ENCODE peak calls at places on chromosome 21, in four cellular contexts. One of them, this sample, is unnamed. For H3K4me1, the result is how much of the 10 kb centered on the place peaks cover.

GRCh38 chr21:15631342-15631741 is 98.4 kb upstream of the USP25 start:
- DNase-seq in ascending aorta: no peak
- DNase-seq in body of pancreas: no peak
- DNase-seq in cardiac muscle cell: peak
- DNase-seq in this sample: no peak

GRCh38 chr21:44589094-44589493 is 3.2 kb downstream of the KRTAP10-6 start:
- DNase-seq in body of pancreas: no peak
- DNase-seq in cardiac muscle cell: no peak
- DNase-seq in ascending aorta: no peak
- DNase-seq in this sample: no peak

GRCh38 chr21:25092441-25093011 is 514.8 kb downstream of the MRPL39 start:
- DNase-seq in cardiac muscle cell: no peak
- DNase-seq in ascending aorta: no peak
- DNase-seq in body of pancreas: no peak
- DNase-seq in this sample: no peak

GRCh38 chr21:46023126-46023985 is 41.8 kb downstream of the COL6A1 start:
- DNase-seq in cardiac muscle cell: peak
- DNase-seq in body of pancreas: no peak
- DNase-seq in ascending aorta: no peak
- DNase-seq in this sample: no peak

GRCh38 chr21:44898851-44899767 is 21.6 kb downstream of the ITGB2 start:
- DNase-seq in body of pancreas: no peak
- DNase-seq in ascending aorta: no peak
- DNase-seq in cardiac muscle cell: no peak
- DNase-seq in this sample: no peak

GRCh38 chr21:29453511-29453910 is 154.8 kb downstream of the BACH1 start:
- DNase-seq in body of pancreas: no peak
- DNase-seq in cardiac muscle cell: no peak
- DNase-seq in ascending aorta: no peak
- DNase-seq in this sample: no peak

GRCh38 chr21:25639167-25639921 is at the start of gene JAM2:
- DNase-seq in body of pancreas: peak
- DNase-seq in cardiac muscle cell: peak
- DNase-seq in ascending aorta: no peak
- DNase-seq in this sample: peak

GRCh38 chr21:46109251-46110221 is 11.6 kb downstream of the COL6A2 start:
- DNase-seq in ascending aorta: peak
- DNase-seq in cardiac muscle cell: no peak
- DNase-seq in body of pancreas: no peak
- DNase-seq in this sample: no peak

GRCh38 chr21:29501451-29501850 is 202.7 kb downstream of the BACH1 start:
- DNase-seq in ascending aorta: no peak
- DNase-seq in cardiac muscle cell: no peak
- DNase-seq in body of pancreas: no peak
- DNase-seq in this sample: no peak

GRCh38 chr21:32844653-32845443 is 73.3 kb upstream of the PAXBP1 start:
- DNase-seq in cardiac muscle cell: peak
- DNase-seq in ascending aorta: no peak
- DNase-seq in body of pancreas: no peak
- DNase-seq in this sample: no peak

GRCh38 chr21:41217656-41218380 is 49.9 kb downstream of the BACE2 start:
- DNase-seq in ascending aorta: no peak
- DNase-seq in body of pancreas: no peak
- DNase-seq in cardiac muscle cell: peak
- DNase-seq in this sample: no peak

GRCh38 chr21:45253180-45253579 is 34.5 kb downstream of the POFUT2 start:
- DNase-seq in ascending aorta: no peak
- DNase-seq in cardiac muscle cell: peak
- DNase-seq in body of pancreas: no peak
- DNase-seq in this sample: no peak

GRCh38 chr21:44572959-44573583 is 458 bp upstream of the KRTAP10-4 start:
- DNase-seq in ascending aorta: no peak
- DNase-seq in cardiac muscle cell: no peak
- DNase-seq in body of pancreas: no peak
- DNase-seq in this sample: no peak

GRCh38 chr21:16420086-16420724 is 690.4 kb downstream of the USP25 start:
- DNase-seq in body of pancreas: peak
- DNase-seq in ascending aorta: no peak
- DNase-seq in cardiac muscle cell: peak
- DNase-seq in this sample: peak

GRCh38 chr21:29145354-29145782 is 14.9 kb downstream of the MAP3K7CL start:
- DNase-seq in cardiac muscle cell: peak
- DNase-seq in body of pancreas: no peak
- DNase-seq in ascending aorta: no peak
- DNase-seq in this sample: no peak

GRCh38 chr21:45935628-45936027 is 45.9 kb upstream of the COL6A1 start:
- DNase-seq in cardiac muscle cell: peak
- DNase-seq in body of pancreas: no peak
- DNase-seq in ascending aorta: no peak
- DNase-seq in this sample: no peak

GRCh38 chr21:35026153-35026499 is 23.0 kb downstream of the RUNX1 start:
- DNase-seq in ascending aorta: no peak
- DNase-seq in cardiac muscle cell: peak
- DNase-seq in body of pancreas: no peak
- DNase-seq in this sample: no peak
- H3K4me1 ChIP-seq in ascending aorta: under half
- H3K4me1 ChIP-seq in cardiac muscle cell: under half
- H3K4me1 ChIP-seq in body of pancreas: under half
- H3K4me1 ChIP-seq in this sample: under half

GRCh38 chr21:33951276-33952178 is 35.9 kb upstream of the ATP5PO start:
- DNase-seq in body of pancreas: no peak
- DNase-seq in ascending aorta: no peak
- DNase-seq in cardiac muscle cell: peak
- DNase-seq in this sample: no peak
- H3K4me1 ChIP-seq in body of pancreas: under half
- H3K4me1 ChIP-seq in ascending aorta: under half
- H3K4me1 ChIP-seq in cardiac muscle cell: under half
- H3K4me1 ChIP-seq in this sample: under half

GRCh38 chr21:38809170-38809878 is 3.6 kb downstream of the ETS2 start:
- DNase-seq in body of pancreas: no peak
- DNase-seq in cardiac muscle cell: no peak
- DNase-seq in ascending aorta: no peak
- DNase-seq in this sample: no peak
- H3K4me1 ChIP-seq in body of pancreas: under half
- H3K4me1 ChIP-seq in cardiac muscle cell: under half
- H3K4me1 ChIP-seq in ascending aorta: half or more
- H3K4me1 ChIP-seq in this sample: under half

GRCh38 chr21:36162631-36163030 is 6.0 kb downstream of the DOP1B start:
- DNase-seq in body of pancreas: no peak
- DNase-seq in cardiac muscle cell: no peak
- DNase-seq in ascending aorta: no peak
- DNase-seq in this sample: no peak
- H3K4me1 ChIP-seq in body of pancreas: under half
- H3K4me1 ChIP-seq in cardiac muscle cell: under half
- H3K4me1 ChIP-seq in ascending aorta: under half
- H3K4me1 ChIP-seq in this sample: under half

DNA sequence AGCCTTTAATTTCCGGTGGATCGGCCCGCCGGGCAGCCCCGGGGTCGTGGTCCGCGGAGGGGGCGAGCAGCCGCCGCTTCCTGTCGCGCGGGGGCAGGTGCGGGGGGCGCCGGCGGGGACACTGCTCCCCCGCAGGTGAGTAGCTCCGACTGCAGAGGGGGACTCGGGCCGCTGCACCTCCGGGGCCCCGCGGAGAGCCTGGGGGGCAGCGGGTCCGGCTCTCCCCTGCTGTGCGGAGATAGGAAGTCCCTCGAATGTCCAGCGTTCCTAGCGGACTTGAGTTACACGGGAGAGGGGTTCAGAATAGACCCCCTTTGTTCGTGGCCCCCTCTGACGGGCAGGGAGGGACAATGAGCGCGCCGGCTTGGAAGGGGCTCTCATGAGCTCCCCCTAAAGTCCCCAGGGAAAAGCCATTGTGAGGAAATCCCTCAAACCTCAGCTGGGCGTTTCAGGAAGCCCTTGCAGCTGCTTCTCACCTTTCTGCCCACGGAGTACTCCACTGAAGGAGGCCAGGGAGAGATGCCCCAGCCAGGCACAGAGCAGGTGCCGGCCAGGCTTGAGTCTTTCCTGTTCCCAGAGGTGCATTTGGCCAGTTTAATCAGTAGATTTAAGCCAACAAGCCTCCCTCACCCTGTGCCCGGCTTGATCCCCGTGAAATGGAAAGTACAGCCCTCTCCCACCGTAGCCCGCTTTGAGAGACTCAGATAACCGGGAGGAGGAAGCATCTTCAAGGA is 925 bp downstream of the PDE9A start:
- DNase-seq in body of pancreas: no peak
- DNase-seq in ascending aorta: no peak
- DNase-seq in cardiac muscle cell: no peak
- DNase-seq in this sample: no peak
- H3K4me1 ChIP-seq in body of pancreas: under half
- H3K4me1 ChIP-seq in ascending aorta: under half
- H3K4me1 ChIP-seq in cardiac muscle cell: under half
- H3K4me1 ChIP-seq in this sample: half or more

GRCh38 chr21:43352568-43353281 is 74.2 kb downstream of the SIK1 start:
- DNase-seq in body of pancreas: no peak
- DNase-seq in cardiac muscle cell: no peak
- DNase-seq in ascending aorta: no peak
- DNase-seq in this sample: no peak

GRCh38 chr21:43352138-43352537 is 74.8 kb downstream of the SIK1 start:
- DNase-seq in ascending aorta: no peak
- DNase-seq in body of pancreas: no peak
- DNase-seq in cardiac muscle cell: no peak
- DNase-seq in this sample: no peak

GRCh38 chr21:43354016-43354420 is 72.9 kb downstream of the SIK1 start:
- DNase-seq in cardiac muscle cell: no peak
- DNase-seq in body of pancreas: no peak
- DNase-seq in ascending aorta: no peak
- DNase-seq in this sample: no peak

GRCh38 chr21:43354666-43355065 is 72.3 kb downstream of the SIK1 start:
- DNase-seq in cardiac muscle cell: no peak
- DNase-seq in ascending aorta: no peak
- DNase-seq in body of pancreas: no peak
- DNase-seq in this sample: no peak

DNA sequence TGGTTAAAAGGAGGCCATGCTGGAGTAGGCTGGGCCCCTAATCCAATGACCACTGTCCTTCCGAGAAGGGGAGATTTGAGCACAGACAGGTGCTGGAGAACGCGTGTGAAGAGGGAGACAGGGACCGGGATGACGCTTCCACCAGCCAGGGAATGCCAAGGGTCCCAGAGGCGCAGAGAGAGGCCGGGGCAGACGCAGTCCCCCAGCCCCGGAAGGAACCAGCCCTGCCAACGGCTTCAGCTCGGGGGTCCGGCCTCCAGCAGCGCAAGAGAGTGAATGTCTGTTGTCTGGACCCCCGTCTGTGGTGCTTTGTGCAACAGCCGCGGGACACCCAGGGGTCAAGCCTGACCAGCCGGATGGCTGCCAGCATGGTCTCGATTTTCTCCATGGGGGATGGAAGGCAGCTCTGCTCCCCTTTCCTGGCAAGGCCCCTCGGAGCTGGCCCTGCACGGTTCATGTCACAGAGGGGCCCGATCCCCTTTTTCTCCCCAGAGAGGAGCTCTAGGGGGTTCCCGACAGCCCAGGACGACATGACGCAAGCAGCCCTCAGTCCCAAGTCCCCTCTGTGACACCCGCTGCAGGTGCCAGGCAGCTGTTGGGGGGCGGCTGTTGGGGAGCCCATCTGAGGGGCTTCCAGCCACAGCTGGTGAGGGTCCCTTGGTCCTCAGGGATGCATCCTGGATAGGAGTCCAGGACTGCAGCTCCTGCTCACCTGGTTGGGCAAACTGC is 73.5 kb downstream of the SIK1 start:
- DNase-seq in body of pancreas: no peak
- DNase-seq in cardiac muscle cell: no peak
- DNase-seq in ascending aorta: no peak
- DNase-seq in this sample: no peak
- H3K4me1 ChIP-seq in body of pancreas: under half
- H3K4me1 ChIP-seq in cardiac muscle cell: under half
- H3K4me1 ChIP-seq in ascending aorta: under half
- H3K4me1 ChIP-seq in this sample: under half

GRCh38 chr21:42234026-42234425 is 15.1 kb downstream of the ABCG1 start:
- DNase-seq in cardiac muscle cell: no peak
- DNase-seq in ascending aorta: no peak
- DNase-seq in body of pancreas: no peak
- DNase-seq in this sample: no peak
- H3K4me1 ChIP-seq in cardiac muscle cell: under half
- H3K4me1 ChIP-seq in ascending aorta: under half
- H3K4me1 ChIP-seq in body of pancreas: under half
- H3K4me1 ChIP-seq in this sample: under half

GRCh38 chr21:43193651-43194302 is 25.0 kb downstream of the CRYAA start:
- DNase-seq in cardiac muscle cell: peak
- DNase-seq in ascending aorta: no peak
- DNase-seq in body of pancreas: peak
- DNase-seq in this sample: peak

GRCh38 chr21:43192501-43193081 is 23.8 kb downstream of the CRYAA start:
- DNase-seq in body of pancreas: no peak
- DNase-seq in ascending aorta: no peak
- DNase-seq in cardiac muscle cell: no peak
- DNase-seq in this sample: no peak

GRCh38 chr21:43194303-43195130 is 25.7 kb downstream of the CRYAA start:
- DNase-seq in body of pancreas: no peak
- DNase-seq in cardiac muscle cell: no peak
- DNase-seq in ascending aorta: no peak
- DNase-seq in this sample: peak

GRCh38 chr21:43191971-43192370 is 23.2 kb downstream of the CRYAA start:
- DNase-seq in cardiac muscle cell: no peak
- DNase-seq in body of pancreas: no peak
- DNase-seq in ascending aorta: no peak
- DNase-seq in this sample: peak

GRCh38 chr21:43193088-43193650 is 24.4 kb downstream of the CRYAA start:
- DNase-seq in cardiac muscle cell: no peak
- DNase-seq in ascending aorta: no peak
- DNase-seq in body of pancreas: no peak
- DNase-seq in this sample: peak
- H3K4me1 ChIP-seq in cardiac muscle cell: under half
- H3K4me1 ChIP-seq in ascending aorta: under half
- H3K4me1 ChIP-seq in body of pancreas: under half
- H3K4me1 ChIP-seq in this sample: half or more

GRCh38 chr21:37845535-37845934 is 70.7 kb downstream of the KCNJ6 start:
- DNase-seq in ascending aorta: no peak
- DNase-seq in body of pancreas: peak
- DNase-seq in cardiac muscle cell: no peak
- DNase-seq in this sample: no peak

GRCh38 chr21:37837381-37837780 is 78.9 kb downstream of the KCNJ6 start:
- DNase-seq in cardiac muscle cell: no peak
- DNase-seq in ascending aorta: no peak
- DNase-seq in body of pancreas: no peak
- DNase-seq in this sample: no peak

GRCh38 chr21:37842163-37842919 is 73.9 kb downstream of the KCNJ6 start:
- DNase-seq in cardiac muscle cell: no peak
- DNase-seq in ascending aorta: no peak
- DNase-seq in body of pancreas: no peak
- DNase-seq in this sample: no peak
- H3K4me1 ChIP-seq in cardiac muscle cell: under half
- H3K4me1 ChIP-seq in ascending aorta: under half
- H3K4me1 ChIP-seq in body of pancreas: under half
- H3K4me1 ChIP-seq in this sample: under half

GRCh38 chr21:30996728-30997127 is 41.5 kb downstream of the KRTAP19-8 start:
- DNase-seq in cardiac muscle cell: no peak
- DNase-seq in body of pancreas: no peak
- DNase-seq in ascending aorta: no peak
- DNase-seq in this sample: no peak
- H3K4me1 ChIP-seq in cardiac muscle cell: under half
- H3K4me1 ChIP-seq in body of pancreas: under half
- H3K4me1 ChIP-seq in ascending aorta: under half
- H3K4me1 ChIP-seq in this sample: under half